ENCODE peak calls at places on chromosomes 2 and 18, in seven cellular contexts. C is K562, H is HepG2, K is GM12878, F is H1, M is SK-N-SH, L is HCT116. G is an unnamed sample.

GRCh38 chr2:113973856-113974255 is 84.0 kb downstream of the ACTR3 start:
- DNase-seq in C (no peak), H (no peak), K (no peak), F (no peak), M (no peak), L (no peak), G (no peak)

GRCh38 chr2:103401621-103402020 is 639.8 kb downstream of the TMEM182 start:
- DNase-seq in C (no peak), H (peak; percentile 69), K (no peak), F (peak; percentile 78), M (peak; percentile 6), L (no peak), G (no peak)

GRCh38 chr2:74821177-74822124 is 12.5 kb upstream of the HK2 start:
- DNase-seq in C (no peak), H (peak; percentile 43), K (no peak), F (no peak), M (no peak), L (no peak), G (no peak)

GRCh38 chr18:13233746-13234527 is 15.4 kb downstream of the LDLRAD4 start:
- DNase-seq in C (no peak), H (no peak), K (no peak), F (no peak), M (no peak), L (no peak), G (no peak)

GRCh38 chr2:192499476-192499875 is 304.7 kb upstream of the TMEFF2 start:
- DNase-seq in C (no peak), H (no peak), K (no peak), F (no peak), M (no peak), L (no peak), G (no peak)

GRCh38 chr18:73752546-73752945 is 395.1 kb downstream of the FBXO15 start:
- DNase-seq in C (no peak), H (no peak), K (no peak), F (no peak), M (no peak), L (no peak), G (no peak)

GRCh38 chr18:3581890-3582289 is 131.9 kb downstream of the TGIF1 start:
- DNase-seq in C (no peak), H (no peak), K (no peak), F (no peak), M (peak; percentile 42), L (no peak), G (no peak)

GRCh38 chr18:44229693-44230108 is 451.0 kb upstream of the SETBP1 start:
- DNase-seq in C (no peak), H (no peak), K (no peak), F (no peak), M (peak; percentile 1), L (no peak), G (no peak)

GRCh38 chr2:201933792-201934229 is 99.8 kb upstream of the FZD7 start:
- DNase-seq in C (no peak), H (no peak), K (no peak), F (no peak), M (peak; percentile 50), L (no peak), G (no peak)

GRCh38 chr18:54888933-54889332 is 60.7 kb downstream of the RAB27B start:
- DNase-seq in C (no peak), H (no peak), K (no peak), F (no peak), M (no peak), L (no peak), G (no peak)

GRCh38 chr2:190717764-190718651 is 69.1 kb downstream of the NAB1 start:
- DNase-seq in C (no peak), H (no peak), K (no peak), F (no peak), M (no peak), L (no peak), G (no peak)

GRCh38 chr2:113112438-113112837 is 15.0 kb upstream of the IL1RN start:
- DNase-seq in C (no peak), H (no peak), K (no peak), F (no peak), M (no peak), L (no peak), G (no peak)

GRCh38 chr2:7887441-7887840 is 794.4 kb upstream of the ID2 start:
- DNase-seq in C (no peak), H (no peak), K (no peak), F (no peak), M (no peak), L (no peak), G (no peak)

GRCh38 chr2:45691152-45691551 is 39.7 kb downstream of the PRKCE start:
- DNase-seq in C (no peak), H (no peak), K (peak; percentile 52), F (no peak), M (no peak), L (no peak), G (no peak)

GRCh38 chr2:2901384-2902345 is 476.0 kb downstream of the EIPR1 start:
- DNase-seq in C (no peak), H (peak; percentile 72), K (peak; percentile 56), F (no peak), M (no peak), L (no peak), G (no peak)

GRCh38 chr2:40487592-40487991 is 35.7 kb upstream of the SLC8A1 start:
- DNase-seq in C (no peak), H (no peak), K (no peak), F (no peak), M (no peak), L (no peak), G (no peak)

GRCh38 chr2:28344756-28345291 is 47.8 kb upstream of the FOSL2 start:
- DNase-seq in C (no peak), H (no peak), K (no peak), F (no peak), M (no peak), L (no peak), G (no peak)

GRCh38 chr2:129730979-129731378 is 248.5 kb upstream of the RAB6C start:
- DNase-seq in C (no peak), H (no peak), K (no peak), F (no peak), M (no peak), L (no peak), G (no peak)

GRCh38 chr2:209805351-209805750 is 33.7 kb downstream of the UNC80 start:
- DNase-seq in C (no peak), H (no peak), K (no peak), F (no peak), M (no peak), L (no peak), G (no peak)

GRCh38 chr2:235868224-235868623 is 300.0 kb downstream of the GBX2 start:
- DNase-seq in C (no peak), H (no peak), K (no peak), F (no peak), M (no peak), L (no peak), G (no peak)

GRCh38 chr2:181844551-181845290 is 46.8 kb upstream of the ITPRID2 start:
- DNase-seq in C (no peak), H (no peak), K (no peak), F (no peak), M (no peak), L (no peak), G (peak; percentile 27)

GRCh38 chr2:54480025-54480424 is 23.9 kb downstream of the SPTBN1 start:
- DNase-seq in C (no peak), H (no peak), K (no peak), F (no peak), M (no peak), L (no peak), G (no peak)

GRCh38 chr2:26184555-26185303 is 11.8 kb downstream of the GAREM2 start:
- DNase-seq in C (peak; percentile 88), H (no peak), K (peak; percentile 25), F (peak; percentile 46), M (peak; percentile 35), L (peak; percentile 15), G (no peak)

GRCh38 chr18:60082790-60083189 is 183.0 kb downstream of the PMAIP1 start:
- DNase-seq in C (no peak), H (no peak), K (no peak), F (no peak), M (no peak), L (no peak), G (no peak)

GRCh38 chr2:59354498-59354897 is 1113.4 kb upstream of the FANCL start:
- DNase-seq in C (no peak), H (no peak), K (no peak), F (no peak), M (no peak), L (no peak), G (no peak)

GRCh38 chr18:76350134-76351025 is 144.7 kb downstream of the ZNF516 start:
- DNase-seq in C (no peak), H (no peak), K (no peak), F (no peak), M (no peak), L (no peak), G (no peak)

GRCh38 chr2:64063454-64063853 is 44.2 kb upstream of the VPS54 start:
- DNase-seq in C (no peak), H (no peak), K (no peak), F (no peak), M (no peak), L (no peak), G (no peak)

GRCh38 chr2:586518-587370 is 90.5 kb downstream of the TMEM18 start:
- DNase-seq in C (no peak), H (peak; percentile 53), K (no peak), F (no peak), M (no peak), L (no peak), G (no peak)

GRCh38 chr2:121309801-121310200 is 24.8 kb upstream of the TFCP2L1 start:
- DNase-seq in C (peak; percentile 3), H (no peak), K (no peak), F (no peak), M (peak; percentile 36), L (no peak), G (no peak)

DNA sequence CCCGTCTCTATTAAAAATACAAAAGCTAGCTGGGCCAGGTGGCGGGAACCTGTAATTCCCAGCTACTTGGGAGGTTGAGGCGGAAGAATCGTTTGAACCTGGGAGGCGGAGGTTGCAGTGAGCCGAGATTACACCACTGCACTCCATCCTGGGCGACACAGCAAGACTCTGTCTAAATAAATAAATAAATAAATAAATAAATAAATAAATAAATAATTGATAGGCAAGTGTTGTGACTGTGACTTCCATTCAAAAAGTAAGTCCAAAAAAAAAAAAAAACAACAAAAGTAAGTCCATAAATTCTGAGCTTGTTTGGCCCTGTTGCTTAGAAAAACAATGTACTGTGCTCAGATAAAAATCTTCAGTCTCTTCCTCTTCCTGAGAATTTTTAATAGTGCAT is 2.2 kb downstream of the STON1 start:
- DNase-seq in C (no peak), H (no peak), K (no peak), F (no peak), M (no peak), L (no peak), G (no peak)
- TF ChIP-seq JUND in C (no peak), H (no peak), K (no peak), F (no peak), M (no peak), L (no peak), G (no peak)

GRCh38 chr18:6884944-6885343 is 155.4 kb downstream of the ARHGAP28 start:
- DNase-seq in C (no peak), H (no peak), K (no peak), F (no peak), M (no peak), L (no peak), G (no peak)
- TF ChIP-seq JUND in C (no peak), H (no peak), K (no peak), F (no peak), M (no peak), L (no peak), G (no peak)

GRCh38 chr2:165452327-165452726 is 17.2 kb upstream of the CSRNP3 start:
- DNase-seq in C (no peak), H (no peak), K (no peak), F (no peak), M (no peak), L (no peak), G (no peak)
- TF ChIP-seq JUND in C (no peak), H (no peak), K (no peak), F (no peak), M (no peak), L (no peak), G (no peak)

GRCh38 chr2:229633546-229633945 is 80.8 kb downstream of the DNER start:
- DNase-seq in C (no peak), H (no peak), K (no peak), F (no peak), M (no peak), L (no peak), G (no peak)
- TF ChIP-seq JUND in C (no peak), H (no peak), K (no peak), F (no peak), M (no peak), L (no peak), G (no peak)

G was measured in T47D.